ENCODE peak calls at places on chromosomes 2 and 18, in eight cellular contexts. One of them, this sample, is unnamed.

GRCh38 chr2:219207254-219207883 is 787 bp downstream of the ZFAND2B start:
- DNase-seq in hippocampal formation: no peak
- DNase-seq in foreskin keratinocyte: no peak
- DNase-seq in D341Med: no peak
- DNase-seq in stimulated activated naive CD8-positive, alpha-beta T cell treated with anti-CD3 and anti-CD28 coated beads, Interleukin-15, Interleukin-2, amounts not matched to agents 100 U/mL and 50 U/mL, for 24 hours: no peak
- DNase-seq in AG09319: no peak
- DNase-seq in COR-L47: no peak
- DNase-seq in CD8-positive, alpha-beta memory T cell: no peak
- DNase-seq in this sample: no peak

GRCh38 chr2:217846321-217846743 is 156.5 kb downstream of the TNS1 start:
- DNase-seq in stimulated activated naive CD8-positive, alpha-beta T cell treated with anti-CD3 and anti-CD28 coated beads, Interleukin-15, Interleukin-2, amounts not matched to agents 100 U/mL and 50 U/mL, for 24 hours: no peak
- DNase-seq in D341Med: no peak
- DNase-seq in foreskin keratinocyte: no peak
- DNase-seq in CD8-positive, alpha-beta memory T cell: no peak
- DNase-seq in COR-L47: no peak
- DNase-seq in hippocampal formation: no peak
- DNase-seq in AG09319: no peak
- DNase-seq in this sample: no peak

GRCh38 chr2:53641290-53641689 is 126.3 kb upstream of the CHAC2 start:
- DNase-seq in CD8-positive, alpha-beta memory T cell: no peak
- DNase-seq in stimulated activated naive CD8-positive, alpha-beta T cell treated with anti-CD3 and anti-CD28 coated beads, Interleukin-15, Interleukin-2, amounts not matched to agents 100 U/mL and 50 U/mL, for 24 hours: no peak
- DNase-seq in COR-L47: no peak
- DNase-seq in D341Med: no peak
- DNase-seq in hippocampal formation: no peak
- DNase-seq in foreskin keratinocyte: no peak
- DNase-seq in AG09319: no peak
- DNase-seq in this sample: no peak

GRCh38 chr18:60235164-60235563 is 137.4 kb downstream of the MC4R start:
- DNase-seq in COR-L47: no peak
- DNase-seq in hippocampal formation: no peak
- DNase-seq in AG09319: no peak
- DNase-seq in CD8-positive, alpha-beta memory T cell: no peak
- DNase-seq in foreskin keratinocyte: no peak
- DNase-seq in stimulated activated naive CD8-positive, alpha-beta T cell treated with anti-CD3 and anti-CD28 coated beads, Interleukin-15, Interleukin-2, amounts not matched to agents 100 U/mL and 50 U/mL, for 24 hours: no peak
- DNase-seq in D341Med: no peak
- DNase-seq in this sample: no peak

GRCh38 chr2:139293992-139294548 is 513.9 kb upstream of the NXPH2 start:
- DNase-seq in foreskin keratinocyte: no peak
- DNase-seq in D341Med: no peak
- DNase-seq in COR-L47: no peak
- DNase-seq in stimulated activated naive CD8-positive, alpha-beta T cell treated with anti-CD3 and anti-CD28 coated beads, Interleukin-15, Interleukin-2, amounts not matched to agents 100 U/mL and 50 U/mL, for 24 hours: no peak
- DNase-seq in hippocampal formation: no peak
- DNase-seq in AG09319: no peak
- DNase-seq in CD8-positive, alpha-beta memory T cell: no peak
- DNase-seq in this sample: no peak

GRCh38 chr2:14781148-14781547 is 148.6 kb downstream of the LRATD1 start:
- DNase-seq in COR-L47: no peak
- DNase-seq in CD8-positive, alpha-beta memory T cell: no peak
- DNase-seq in hippocampal formation: no peak
- DNase-seq in stimulated activated naive CD8-positive, alpha-beta T cell treated with anti-CD3 and anti-CD28 coated beads, Interleukin-15, Interleukin-2, amounts not matched to agents 100 U/mL and 50 U/mL, for 24 hours: no peak
- DNase-seq in AG09319: no peak
- DNase-seq in foreskin keratinocyte: peak; percentile 23
- DNase-seq in D341Med: no peak
- DNase-seq in this sample: no peak

GRCh38 chr2:233413529-233414272 is 59.4 kb downstream of the DGKD start:
- DNase-seq in hippocampal formation: no peak
- DNase-seq in COR-L47: peak; percentile 45
- DNase-seq in D341Med: no peak
- DNase-seq in foreskin keratinocyte: peak; percentile 42
- DNase-seq in CD8-positive, alpha-beta memory T cell: peak; percentile 21
- DNase-seq in AG09319: no peak
- DNase-seq in stimulated activated naive CD8-positive, alpha-beta T cell treated with anti-CD3 and anti-CD28 coated beads, Interleukin-15, Interleukin-2, amounts not matched to agents 100 U/mL and 50 U/mL, for 24 hours: peak; percentile 78
- DNase-seq in this sample: no peak

GRCh38 chr2:136048886-136049832 is 63.7 kb upstream of the DARS1 start:
- DNase-seq in hippocampal formation: no peak
- DNase-seq in COR-L47: no peak
- DNase-seq in AG09319: no peak
- DNase-seq in stimulated activated naive CD8-positive, alpha-beta T cell treated with anti-CD3 and anti-CD28 coated beads, Interleukin-15, Interleukin-2, amounts not matched to agents 100 U/mL and 50 U/mL, for 24 hours: no peak
- DNase-seq in CD8-positive, alpha-beta memory T cell: no peak
- DNase-seq in D341Med: no peak
- DNase-seq in foreskin keratinocyte: no peak
- DNase-seq in this sample: no peak

GRCh38 chr2:19363474-19363778 is 5.0 kb upstream of the OSR1 start:
- DNase-seq in foreskin keratinocyte: no peak
- DNase-seq in CD8-positive, alpha-beta memory T cell: no peak
- DNase-seq in stimulated activated naive CD8-positive, alpha-beta T cell treated with anti-CD3 and anti-CD28 coated beads, Interleukin-15, Interleukin-2, amounts not matched to agents 100 U/mL and 50 U/mL, for 24 hours: no peak
- DNase-seq in D341Med: no peak
- DNase-seq in COR-L47: no peak
- DNase-seq in AG09319: no peak
- DNase-seq in hippocampal formation: no peak
- DNase-seq in this sample: no peak

GRCh38 chr2:39871291-39871761 is 92.3 kb upstream of the THUMPD2 start:
- DNase-seq in AG09319: peak; percentile 41
- DNase-seq in foreskin keratinocyte: peak; percentile 84
- DNase-seq in COR-L47: no peak
- DNase-seq in D341Med: peak; percentile 20
- DNase-seq in CD8-positive, alpha-beta memory T cell: no peak
- DNase-seq in stimulated activated naive CD8-positive, alpha-beta T cell treated with anti-CD3 and anti-CD28 coated beads, Interleukin-15, Interleukin-2, amounts not matched to agents 100 U/mL and 50 U/mL, for 24 hours: no peak
- DNase-seq in hippocampal formation: peak; percentile 13
- DNase-seq in this sample: no peak

GRCh38 chr2:46601328-46601963 is 122.1 kb downstream of the TMEM247 start:
- DNase-seq in COR-L47: no peak
- DNase-seq in stimulated activated naive CD8-positive, alpha-beta T cell treated with anti-CD3 and anti-CD28 coated beads, Interleukin-15, Interleukin-2, amounts not matched to agents 100 U/mL and 50 U/mL, for 24 hours: no peak
- DNase-seq in hippocampal formation: peak; percentile 34
- DNase-seq in D341Med: no peak
- DNase-seq in CD8-positive, alpha-beta memory T cell: no peak
- DNase-seq in AG09319: no peak
- DNase-seq in foreskin keratinocyte: no peak
- DNase-seq in this sample: no peak

GRCh38 chr18:44803019-44803650 is 122.4 kb downstream of the SETBP1 start:
- DNase-seq in COR-L47: no peak
- DNase-seq in D341Med: no peak
- DNase-seq in AG09319: no peak
- DNase-seq in stimulated activated naive CD8-positive, alpha-beta T cell treated with anti-CD3 and anti-CD28 coated beads, Interleukin-15, Interleukin-2, amounts not matched to agents 100 U/mL and 50 U/mL, for 24 hours: no peak
- DNase-seq in hippocampal formation: no peak
- DNase-seq in CD8-positive, alpha-beta memory T cell: no peak
- DNase-seq in foreskin keratinocyte: no peak
- DNase-seq in this sample: no peak

GRCh38 chr2:148756292-148756975 is 111.9 kb downstream of the EPC2 start:
- DNase-seq in hippocampal formation: no peak
- DNase-seq in CD8-positive, alpha-beta memory T cell: no peak
- DNase-seq in stimulated activated naive CD8-positive, alpha-beta T cell treated with anti-CD3 and anti-CD28 coated beads, Interleukin-15, Interleukin-2, amounts not matched to agents 100 U/mL and 50 U/mL, for 24 hours: no peak
- DNase-seq in D341Med: no peak
- DNase-seq in foreskin keratinocyte: peak; percentile 83
- DNase-seq in AG09319: no peak
- DNase-seq in COR-L47: no peak
- DNase-seq in this sample: no peak

GRCh38 chr2:88545118-88545517 is 82.1 kb downstream of the EIF2AK3 start:
- DNase-seq in CD8-positive, alpha-beta memory T cell: no peak
- DNase-seq in foreskin keratinocyte: no peak
- DNase-seq in hippocampal formation: no peak
- DNase-seq in COR-L47: no peak
- DNase-seq in stimulated activated naive CD8-positive, alpha-beta T cell treated with anti-CD3 and anti-CD28 coated beads, Interleukin-15, Interleukin-2, amounts not matched to agents 100 U/mL and 50 U/mL, for 24 hours: no peak
- DNase-seq in AG09319: no peak
- DNase-seq in D341Med: peak; percentile 40
- DNase-seq in this sample: no peak

GRCh38 chr18:10378688-10379465 is 75.6 kb upstream of the APCDD1 start:
- DNase-seq in stimulated activated naive CD8-positive, alpha-beta T cell treated with anti-CD3 and anti-CD28 coated beads, Interleukin-15, Interleukin-2, amounts not matched to agents 100 U/mL and 50 U/mL, for 24 hours: no peak
- DNase-seq in CD8-positive, alpha-beta memory T cell: no peak
- DNase-seq in foreskin keratinocyte: no peak
- DNase-seq in hippocampal formation: peak; percentile 50
- DNase-seq in AG09319: no peak
- DNase-seq in COR-L47: no peak
- DNase-seq in D341Med: no peak
- DNase-seq in this sample: no peak

GRCh38 chr2:41922177-41922576 is 125.6 kb upstream of the PKDCC start:
- DNase-seq in foreskin keratinocyte: no peak
- DNase-seq in stimulated activated naive CD8-positive, alpha-beta T cell treated with anti-CD3 and anti-CD28 coated beads, Interleukin-15, Interleukin-2, amounts not matched to agents 100 U/mL and 50 U/mL, for 24 hours: no peak
- DNase-seq in CD8-positive, alpha-beta memory T cell: no peak
- DNase-seq in AG09319: no peak
- DNase-seq in hippocampal formation: no peak
- DNase-seq in D341Med: no peak
- DNase-seq in COR-L47: no peak
- DNase-seq in this sample: no peak

GRCh38 chr2:9982891-9983290 is 31.4 kb downstream of the GRHL1 start:
- DNase-seq in foreskin keratinocyte: no peak
- DNase-seq in AG09319: no peak
- DNase-seq in COR-L47: no peak
- DNase-seq in hippocampal formation: no peak
- DNase-seq in D341Med: no peak
- DNase-seq in stimulated activated naive CD8-positive, alpha-beta T cell treated with anti-CD3 and anti-CD28 coated beads, Interleukin-15, Interleukin-2, amounts not matched to agents 100 U/mL and 50 U/mL, for 24 hours: no peak
- DNase-seq in CD8-positive, alpha-beta memory T cell: no peak
- DNase-seq in this sample: no peak

GRCh38 chr2:110725370-110725769 is 7.0 kb upstream of the ACOXL start:
- DNase-seq in foreskin keratinocyte: no peak
- DNase-seq in hippocampal formation: no peak
- DNase-seq in AG09319: no peak
- DNase-seq in stimulated activated naive CD8-positive, alpha-beta T cell treated with anti-CD3 and anti-CD28 coated beads, Interleukin-15, Interleukin-2, amounts not matched to agents 100 U/mL and 50 U/mL, for 24 hours: no peak
- DNase-seq in D341Med: no peak
- DNase-seq in COR-L47: no peak
- DNase-seq in CD8-positive, alpha-beta memory T cell: no peak
- DNase-seq in this sample: no peak

GRCh38 chr2:218891275-218892135 is 10.9 kb downstream of the WNT10A start:
- DNase-seq in foreskin keratinocyte: no peak
- DNase-seq in COR-L47: no peak
- DNase-seq in D341Med: no peak
- DNase-seq in stimulated activated naive CD8-positive, alpha-beta T cell treated with anti-CD3 and anti-CD28 coated beads, Interleukin-15, Interleukin-2, amounts not matched to agents 100 U/mL and 50 U/mL, for 24 hours: no peak
- DNase-seq in CD8-positive, alpha-beta memory T cell: no peak
- DNase-seq in hippocampal formation: no peak
- DNase-seq in AG09319: no peak
- DNase-seq in this sample: no peak